ENCODE peak calls at places on chromosome 15, in nine cellular contexts. P is spleen; V is activated CD8-positive, alpha-beta memory T cell treated with anti-CD3 and anti-CD28 coated beads, Interleukin-2, amount 10 ng/mL, durations not matched to agents 7 days and 5 days; J is cardiac fibroblast; T is NCI-H524; E is EH; Y is activated T-cell treated with anti-CD3 and anti-CD28 coated beads for 1 hour; F is GM23338; S is iris pigment epithelial cell. Q is an unnamed sample.

GRCh38 chr15:28128036-28128435 is 28.9 kb upstream of the OCA2 start:
- DNase-seq in P (no peak), V (no peak), J (no peak), T (no peak), E (no peak), Y (no peak), F (no peak), S (no peak), Q (no peak)

GRCh38 chr15:86077070-86077469 is 2.6 kb upstream of the AGBL1 start:
- DNase-seq in P (no peak), V (no peak), J (no peak), T (peak), E (no peak), Y (no peak), F (peak), S (no peak), Q (no peak)

GRCh38 chr15:48946088-48946839 is 17.5 kb downstream of the SHC4 start:
- DNase-seq in P (no peak), V (no peak), J (peak), T (no peak), E (peak), Y (no peak), F (no peak), S (peak), Q (no peak)

GRCh38 chr15:63559753-63560152 is 37.4 kb upstream of the FBXL22 start:
- DNase-seq in P (no peak), V (no peak), J (no peak), T (no peak), E (no peak), Y (no peak), F (peak), S (no peak), Q (no peak)

GRCh38 chr15:66672867-66673266 is 29.2 kb upstream of the SMAD6 start:
- DNase-seq in P (no peak), V (no peak), J (no peak), T (no peak), E (no peak), Y (no peak), F (no peak), S (no peak), Q (no peak)

GRCh38 chr15:52440414-52440813 is 88.3 kb downstream of the MYO5A start:
- DNase-seq in P (no peak), V (no peak), J (peak), T (no peak), E (peak), Y (no peak), F (no peak), S (peak), Q (peak)

GRCh38 chr15:53759333-53759975 is at the start of gene WDR72:
- DNase-seq in P (no peak), V (no peak), J (no peak), T (peak), E (no peak), Y (no peak), F (peak), S (no peak), Q (no peak)

GRCh38 chr15:34628577-34629152 is 45.2 kb upstream of the GOLGA8B start:
- DNase-seq in P (no peak), V (no peak), J (peak), T (no peak), E (peak), Y (no peak), F (no peak), S (peak), Q (no peak)

GRCh38 chr15:73685561-73685960 is 1.4 kb downstream of the CD276 start:
- DNase-seq in P (no peak), V (no peak), J (no peak), T (no peak), E (peak), Y (no peak), F (no peak), S (peak), Q (no peak)

GRCh38 chr15:51536965-51537574 is 85.5 kb downstream of the DMXL2 start:
- DNase-seq in P (no peak), V (no peak), J (peak), T (peak), E (peak), Y (no peak), F (peak), S (peak), Q (no peak)

GRCh38 chr15:59674501-59674900 is 14.6 kb downstream of the BNIP2 start:
- DNase-seq in P (no peak), V (no peak), J (no peak), T (no peak), E (no peak), Y (no peak), F (no peak), S (no peak), Q (no peak)

GRCh38 chr15:68888419-68888818 is 41.9 kb upstream of the SPESP1 start:
- DNase-seq in P (no peak), V (no peak), J (no peak), T (no peak), E (no peak), Y (no peak), F (peak), S (no peak), Q (peak)

GRCh38 chr15:70917955-70918354 is 25.3 kb downstream of the LRRC49 start:
- DNase-seq in P (no peak), V (no peak), J (no peak), T (no peak), E (no peak), Y (no peak), F (no peak), S (no peak), Q (no peak)

GRCh38 chr15:41607033-41607432 is 48.0 kb downstream of the TYRO3 start:
- DNase-seq in P (no peak), V (no peak), J (peak), T (peak), E (peak), Y (no peak), F (no peak), S (peak), Q (no peak)

GRCh38 chr15:54605556-54605955 is 591.2 kb downstream of the RSL24D1 start:
- DNase-seq in P (no peak), V (no peak), J (no peak), T (no peak), E (no peak), Y (no peak), F (no peak), S (no peak), Q (no peak)

GRCh38 chr15:99603828-99604227 is 38.0 kb downstream of the MEF2A start:
- DNase-seq in P (no peak), V (no peak), J (peak), T (no peak), E (peak), Y (no peak), F (no peak), S (no peak), Q (no peak)

GRCh38 chr15:45139770-45140169 is 10.0 kb downstream of the DUOX1 start:
- DNase-seq in P (peak), V (no peak), J (no peak), T (peak), E (no peak), Y (no peak), F (no peak), S (no peak), Q (no peak)

GRCh38 chr15:69172854-69173253 is 12.4 kb downstream of the GLCE start:
- DNase-seq in P (no peak), V (no peak), J (no peak), T (no peak), E (no peak), Y (no peak), F (no peak), S (no peak), Q (no peak)

GRCh38 chr15:77627067-77627466 is 5.6 kb downstream of the LINGO1 start:
- DNase-seq in P (no peak), V (no peak), J (no peak), T (no peak), E (no peak), Y (no peak), F (no peak), S (no peak), Q (no peak)

GRCh38 chr15:67945951-67946700 is 106.3 kb upstream of the RNU6-1 start:
- DNase-seq in P (no peak), V (no peak), J (no peak), T (no peak), E (peak), Y (no peak), F (peak), S (peak), Q (no peak)

GRCh38 chr15:76439542-76439941 is 103.0 kb downstream of the ISL2 start:
- DNase-seq in P (no peak), V (no peak), J (no peak), T (no peak), E (no peak), Y (no peak), F (peak), S (no peak), Q (no peak)

GRCh38 chr15:59996498-59997041 is 7.5 kb upstream of the FOXB1 start:
- DNase-seq in P (no peak), V (no peak), J (no peak), T (peak), E (no peak), Y (no peak), F (peak), S (no peak), Q (no peak)

GRCh38 chr15:37252530-37252929 is 152.2 kb upstream of the MEIS2 start:
- DNase-seq in P (no peak), V (no peak), J (no peak), T (peak), E (no peak), Y (no peak), F (no peak), S (no peak), Q (no peak)

GRCh38 chr15:71780349-71780976 is 29.9 kb upstream of the NR2E3 start:
- DNase-seq in P (no peak), V (peak), J (peak), T (peak), E (peak), Y (peak), F (peak), S (peak), Q (peak)

GRCh38 chr15:82197734-82198594 is 64.6 kb downstream of the EFL1 start:
- DNase-seq in P (no peak), V (peak), J (peak), T (peak), E (peak), Y (peak), F (peak), S (peak), Q (peak)

GRCh38 chr15:81256916-81257315 is 60.2 kb downstream of the IL16 start:
- DNase-seq in P (no peak), V (no peak), J (peak), T (peak), E (peak), Y (no peak), F (peak), S (peak), Q (no peak)

GRCh38 chr15:82972990-82973389 is 13.0 kb upstream of the RAMAC start:
- DNase-seq in P (no peak), V (no peak), J (no peak), T (no peak), E (no peak), Y (no peak), F (no peak), S (no peak), Q (no peak)

GRCh38 chr15:101013151-101013550 is 94.0 kb downstream of the LRRK1 start:
- DNase-seq in P (no peak), V (peak), J (no peak), T (peak), E (no peak), Y (no peak), F (no peak), S (no peak), Q (no peak)

GRCh38 chr15:70429323-70429722 is 331.6 kb upstream of the TLE3 start:
- DNase-seq in P (no peak), V (no peak), J (no peak), T (no peak), E (no peak), Y (no peak), F (no peak), S (no peak), Q (no peak)

GRCh38 chr15:26866298-26867198 is at the start of gene GABRA5:
- DNase-seq in P (no peak), V (no peak), J (peak), T (peak), E (peak), Y (no peak), F (peak), S (peak), Q (no peak)